ENCODE peak calls at places on chromosomes 11 and 22, in eight cellular contexts. H is ovary, L is A549, V is tibial nerve, W is sigmoid colon, I is stomach, F is H1, O is suprapubic skin. N is an unnamed sample.

GRCh38 chr11:91805293-91805692 is 419.3 kb upstream of the FAT3 start:
- DNase-seq in H (no peak), L (no peak), V (no peak), W (no peak), I (no peak), F (no peak), O (no peak), N (no peak)

GRCh38 chr22:43854786-43855271 is 7.5 kb downstream of the SULT4A1 start:
- DNase-seq in H (no peak), L (no peak), V (no peak), W (no peak), I (no peak), F (no peak), O (peak; percentile 58), N (no peak)

GRCh38 chr11:17652556-17652955 is 66.8 kb upstream of the MYOD1 start:
- DNase-seq in H (no peak), L (no peak), V (no peak), W (no peak), I (no peak), F (no peak), O (no peak), N (no peak)

GRCh38 chr11:124761301-124762021 is 629 bp downstream of the ESAM start:
- DNase-seq in H (no peak), L (no peak), V (no peak), W (no peak), I (no peak), F (no peak), O (no peak), N (no peak)

GRCh38 chr22:29230916-29231875 is 25.5 kb downstream of the EMID1 start:
- DNase-seq in H (no peak), L (no peak), V (no peak), W (peak; percentile 59), I (no peak), F (no peak), O (no peak), N (peak; percentile 27)

GRCh38 chr11:34682822-34683221 is 61.9 kb downstream of the EHF start:
- DNase-seq in H (no peak), L (peak; percentile 18), V (no peak), W (no peak), I (no peak), F (no peak), O (no peak), N (no peak)

GRCh38 chr11:103537904-103538502 is 428.8 kb downstream of the DYNC2H1 start:
- DNase-seq in H (no peak), L (no peak), V (no peak), W (no peak), I (no peak), F (no peak), O (no peak), N (peak; percentile 30)

GRCh38 chr11:27161071-27161470 is 120.5 kb downstream of the BBOX1 start:
- DNase-seq in H (no peak), L (no peak), V (no peak), W (no peak), I (no peak), F (no peak), O (no peak), N (no peak)

GRCh38 chr11:75432911-75433321 is at the start of gene KLHL35:
- DNase-seq in H (no peak), L (no peak), V (no peak), W (no peak), I (no peak), F (no peak), O (no peak), N (no peak)

GRCh38 chr11:57515332-57516060 is at the start of gene SLC43A1:
- DNase-seq in H (peak; percentile 71), L (peak; percentile 65), V (peak; percentile 61), W (peak; percentile 86), I (peak; percentile 66), F (no peak), O (no peak), N (peak; percentile 74)

GRCh38 chr11:16945671-16946469 is 68.3 kb downstream of the PLEKHA7 start:
- DNase-seq in H (peak; percentile 48), L (peak; percentile 74), V (peak; percentile 21), W (no peak), I (peak; percentile 73), F (no peak), O (no peak), N (peak; percentile 77)

GRCh38 chr22:26648761-26649363 is 8.5 kb upstream of the MIAT start:
- DNase-seq in H (no peak), L (no peak), V (no peak), W (no peak), I (no peak), F (no peak), O (no peak), N (peak; percentile 41)

GRCh38 chr22:25083414-25084166 is 116.1 kb upstream of the CRYBB3 start:
- DNase-seq in H (no peak), L (no peak), V (no peak), W (no peak), I (no peak), F (no peak), O (no peak), N (peak; percentile 30)

GRCh38 chr22:33210129-33210784 is 152.1 kb upstream of the SYN3 start:
- DNase-seq in H (no peak), L (peak; percentile 24), V (no peak), W (no peak), I (no peak), F (no peak), O (no peak), N (peak; percentile 68)

GRCh38 chr11:72970557-72971118 is 156.4 kb downstream of the ATG16L2 start:
- DNase-seq in H (no peak), L (no peak), V (no peak), W (no peak), I (no peak), F (no peak), O (no peak), N (no peak)

GRCh38 chr11:62143727-62144126 is 19.9 kb downstream of the INCENP start:
- DNase-seq in H (no peak), L (no peak), V (no peak), W (no peak), I (peak; percentile 13), F (no peak), O (peak; percentile 63), N (peak; percentile 26)

GRCh38 chr11:115656684-115657083 is 152.5 kb upstream of the CADM1 start:
- DNase-seq in H (no peak), L (no peak), V (no peak), W (no peak), I (no peak), F (no peak), O (no peak), N (no peak)

GRCh38 chr11:10715571-10715970 is 22.0 kb upstream of the IRAG1 start:
- DNase-seq in H (no peak), L (no peak), V (no peak), W (no peak), I (no peak), F (no peak), O (no peak), N (no peak)

GRCh38 chr11:47571895-47572294 is 6.5 kb downstream of the PTPMT1 start:
- DNase-seq in H (no peak), L (no peak), V (no peak), W (no peak), I (no peak), F (no peak), O (no peak), N (no peak)

GRCh38 chr11:26916805-26917204 is 77.1 kb upstream of the FIBIN start:
- DNase-seq in H (no peak), L (no peak), V (no peak), W (no peak), I (no peak), F (no peak), O (no peak), N (no peak)

GRCh38 chr11:128394436-128395089 is 192.8 kb downstream of the ETS1 start:
- DNase-seq in H (peak; percentile 59), L (no peak), V (no peak), W (no peak), I (no peak), F (no peak), O (no peak), N (peak; percentile 53)

DNA sequence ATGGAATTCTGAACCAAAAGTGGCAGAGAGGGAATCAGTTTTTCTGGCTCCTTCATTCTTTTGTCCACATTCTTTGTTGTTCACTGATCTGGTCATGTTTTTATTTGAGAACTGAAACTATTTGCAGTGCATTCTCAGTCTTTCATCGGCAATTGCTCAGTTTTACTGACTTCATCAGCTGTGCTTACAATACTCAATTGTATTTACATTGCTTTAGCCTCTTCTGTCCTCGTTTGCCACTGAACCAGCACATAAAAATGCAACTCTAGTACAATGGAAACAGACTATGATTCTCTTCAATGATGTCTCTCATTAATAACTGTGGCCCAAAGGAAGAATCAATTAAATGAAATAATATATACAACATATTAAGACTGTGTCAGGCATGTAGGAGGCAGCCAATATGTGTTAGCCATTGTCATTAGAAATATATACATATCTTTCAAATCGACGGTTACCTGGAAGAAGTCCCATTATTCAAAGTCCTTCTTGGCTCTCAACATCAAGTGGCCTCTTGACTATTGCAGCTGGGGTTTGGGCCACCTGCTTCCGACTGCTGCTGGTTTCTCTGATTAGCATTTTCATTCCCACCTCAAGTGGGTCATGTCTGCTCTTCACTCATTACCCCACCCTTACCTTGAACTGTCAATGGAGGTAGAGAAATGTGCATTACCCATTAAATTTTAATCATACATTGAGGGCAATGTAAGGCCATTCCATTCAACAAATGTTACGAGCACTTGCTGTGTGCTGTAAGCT is 600.1 kb downstream of the INSC start:
- DNase-seq in H (no peak), L (no peak), V (no peak), W (no peak), I (no peak), F (no peak), O (no peak), N (no peak)
- TF ChIP-seq EP300 in H (no peak), L (no peak), V (no peak), W (no peak), I (no peak), F (no peak), O (no peak), N (no peak)

DNA sequence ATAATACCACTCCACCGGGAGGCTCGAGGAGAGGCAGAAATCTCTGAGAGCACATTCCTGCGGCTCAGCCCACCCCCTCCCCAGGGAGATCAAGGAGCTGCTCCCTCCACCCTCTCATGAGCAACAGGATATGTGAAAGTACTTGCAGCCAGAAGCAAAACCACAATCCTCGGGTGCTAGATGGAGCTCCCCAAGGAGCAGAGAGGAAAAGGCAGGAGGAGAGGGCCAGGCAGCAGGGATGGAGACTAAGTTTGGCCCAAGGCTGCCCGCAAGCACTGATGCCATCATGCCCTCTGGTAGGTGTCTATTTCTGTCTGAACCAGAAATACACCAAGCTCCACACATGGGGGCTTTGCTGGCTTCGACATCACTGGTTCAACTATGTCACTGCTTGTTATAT is 22.3 kb downstream of the VPS37C start:
- DNase-seq in H (no peak), L (no peak), V (no peak), W (peak; percentile 48), I (no peak), F (no peak), O (no peak), N (no peak)
- TF ChIP-seq EP300 in H (no peak), L (no peak), V (no peak), W (no peak), I (no peak), F (no peak), O (no peak), N (no peak)

GRCh38 chr11:118763038-118763437 is 27.9 kb downstream of the DDX6 start:
- DNase-seq in H (no peak), L (no peak), V (no peak), W (no peak), I (no peak), F (no peak), O (no peak), N (no peak)
- TF ChIP-seq EP300 in H (no peak), L (no peak), V (no peak), W (no peak), I (no peak), F (no peak), O (no peak), N (no peak)

GRCh38 chr11:36149538-36150242 is 139.5 kb downstream of the COMMD9 start:
- DNase-seq in H (peak; percentile 68), L (peak; percentile 98), V (peak; percentile 67), W (peak; percentile 82), I (peak; percentile 33), F (peak; percentile 75), O (no peak), N (peak; percentile 61)
- TF ChIP-seq EP300 in H (peak; percentile 12), L (peak; percentile 55), V (no peak), W (peak; percentile 73), I (no peak), F (no peak), O (no peak), N (peak; percentile 97)

N was measured in SK-N-SH.